ENCODE peak calls at places on chromosomes 1 and 21, in four cellular contexts. A is GM12878, O is K562, X is GM12891. M is an unnamed sample.

GRCh38 chr1:227058321-227058751 is 118.2 kb downstream of the COQ8A start:
- DNase-seq in A (no peak), O (no peak), X (no peak), M (no peak)

GRCh38 chr1:235130766-235131270 is 2.2 kb upstream of the TOMM20 start:
- DNase-seq in A (no peak), O (no peak), X (no peak), M (no peak)

GRCh38 chr1:63966016-63966415 is 192.2 kb downstream of the ROR1 start:
- DNase-seq in A (no peak), O (no peak), X (no peak), M (no peak)

GRCh38 chr21:36323032-36323431 is 3.0 kb downstream of the MORC3 start:
- DNase-seq in A (no peak), O (peak; percentile 61), X (no peak), M (no peak)

GRCh38 chr1:32199717-32200072 is 700 bp upstream of the CCDC28B start:
- DNase-seq in A (no peak), O (no peak), X (no peak), M (no peak)

GRCh38 chr1:17052038-17052437 is 1.8 kb downstream of the SDHB start:
- DNase-seq in A (no peak), O (no peak), X (no peak), M (no peak)

GRCh38 chr1:25631750-25632495 is 15.3 kb downstream of the MAN1C1 start:
- DNase-seq in A (no peak), O (no peak), X (no peak), M (no peak)

GRCh38 chr1:111197598-111198289 is 2.7 kb downstream of the DENND2D start:
- DNase-seq in A (no peak), O (peak; percentile 68), X (no peak), M (no peak)

GRCh38 chr1:184388671-184389292 is 2.0 kb downstream of the C1orf21 start:
- DNase-seq in A (no peak), O (no peak), X (no peak), M (no peak)

GRCh38 chr21:17371470-17371869 is 141.4 kb upstream of the CXADR start:
- DNase-seq in A (no peak), O (no peak), X (no peak), M (no peak)

GRCh38 chr1:241499910-241500309 is 19.6 kb downstream of the FH start:
- DNase-seq in A (no peak), O (peak; percentile 36), X (no peak), M (no peak)

GRCh38 chr1:168333562-168334256 is 53.0 kb downstream of the TBX19 start:
- DNase-seq in A (no peak), O (no peak), X (no peak), M (no peak)

GRCh38 chr1:225343618-225344017 is 84.2 kb downstream of the LBR start:
- DNase-seq in A (no peak), O (peak; percentile 28), X (no peak), M (no peak)

GRCh38 chr21:41371698-41372030 is 9.8 kb downstream of the MX2 start:
- DNase-seq in A (no peak), O (no peak), X (no peak), M (no peak)

GRCh38 chr1:247077234-247077633 is 1.4 kb downstream of the ZNF670 start:
- DNase-seq in A (no peak), O (peak; percentile 12), X (no peak), M (no peak)

GRCh38 chr1:73782901-73783300 is 415.1 kb downstream of the LRRIQ3 start:
- DNase-seq in A (no peak), O (no peak), X (no peak), M (no peak)

DNA sequence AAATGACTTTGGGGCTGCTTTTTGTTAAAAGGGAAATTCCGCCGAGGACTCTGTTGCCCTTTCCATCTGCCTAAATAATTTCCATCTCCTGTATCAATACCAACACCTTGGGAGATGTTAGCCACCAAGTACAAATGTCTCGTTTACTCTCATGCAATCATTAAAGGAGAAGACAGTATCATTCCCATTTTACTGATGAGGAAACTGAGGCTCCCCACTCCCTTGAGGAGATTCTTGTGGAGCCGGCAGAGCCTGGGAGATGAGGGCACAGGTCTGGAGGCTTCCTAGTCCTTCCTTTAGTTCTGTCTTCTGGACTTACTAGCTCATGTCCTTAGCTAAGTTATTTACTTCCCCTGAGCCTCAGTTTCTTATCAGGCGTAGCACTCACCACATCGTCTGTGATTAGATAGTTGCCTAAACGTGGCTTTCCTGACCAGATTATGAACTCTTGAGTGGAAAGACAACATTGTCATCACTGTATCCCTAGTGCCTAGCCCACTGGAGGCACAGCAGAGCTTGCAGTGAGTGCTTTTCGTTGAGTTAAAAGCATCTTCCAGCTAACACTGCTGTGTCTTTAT is 81.6 kb downstream of the ADSS2 start:
- DNase-seq in A (no peak), O (peak; percentile 78), X (no peak), M (no peak)
- TF ChIP-seq TAF1 in A (no peak), O (no peak), X (no peak), M (no peak)

GRCh38 chr1:54100500-54100899 is 47.1 kb downstream of the TCEANC2 start:
- DNase-seq in A (no peak), O (no peak), X (no peak), M (no peak)

GRCh38 chr1:54094001-54094729 is 40.8 kb downstream of the TCEANC2 start:
- DNase-seq in A (no peak), O (no peak), X (no peak), M (no peak)

GRCh38 chr1:54095543-54096286 is 42.3 kb downstream of the TCEANC2 start:
- DNase-seq in A (no peak), O (no peak), X (no peak), M (no peak)

GRCh38 chr1:54096491-54097235 is 43.3 kb downstream of the TCEANC2 start:
- DNase-seq in A (no peak), O (no peak), X (no peak), M (no peak)

DNA sequence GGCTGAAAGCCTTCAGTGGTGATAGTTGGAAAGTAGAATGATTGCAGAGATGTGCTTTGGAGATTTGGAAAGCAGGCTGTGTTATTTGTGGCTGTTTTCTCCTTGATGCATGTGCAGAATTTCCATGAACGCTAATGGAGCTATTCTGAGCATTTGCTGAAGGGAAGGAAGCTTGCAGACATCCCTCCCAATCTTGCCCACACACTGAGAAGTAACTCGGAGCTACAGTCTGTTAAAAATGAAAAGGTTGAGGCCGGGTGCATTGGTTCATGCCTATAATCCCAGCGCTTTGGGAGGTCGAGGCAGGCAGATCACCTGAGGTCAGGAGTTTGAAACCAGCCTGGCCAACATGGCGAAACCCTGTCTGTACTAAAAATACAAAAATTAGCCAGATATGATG is 45.8 kb downstream of the TCEANC2 start:
- DNase-seq in A (no peak), O (no peak), X (no peak), M (no peak)
- TF ChIP-seq TAF1 in A (no peak), O (no peak), X (no peak), M (no peak)

GRCh38 chr1:228346731-228347130 is 59.9 kb downstream of the TRIM11 start:
- DNase-seq in A (no peak), O (no peak), X (no peak), M (no peak)
- TF ChIP-seq TAF1 in A (no peak), O (no peak), X (no peak), M (no peak)

GRCh38 chr1:172967936-172968335 is 82.8 kb downstream of the TNFSF18 start:
- DNase-seq in A (no peak), O (no peak), X (no peak), M (no peak)
- TF ChIP-seq TAF1 in A (no peak), O (no peak), X (no peak), M (no peak)

GRCh38 chr1:210239295-210240155 is 6.9 kb downstream of the SERTAD4 start:
- DNase-seq in A (no peak), O (peak; percentile 26), X (no peak), M (no peak)
- TF ChIP-seq TAF1 in A (no peak), O (no peak), X (no peak), M (no peak)

DNA sequence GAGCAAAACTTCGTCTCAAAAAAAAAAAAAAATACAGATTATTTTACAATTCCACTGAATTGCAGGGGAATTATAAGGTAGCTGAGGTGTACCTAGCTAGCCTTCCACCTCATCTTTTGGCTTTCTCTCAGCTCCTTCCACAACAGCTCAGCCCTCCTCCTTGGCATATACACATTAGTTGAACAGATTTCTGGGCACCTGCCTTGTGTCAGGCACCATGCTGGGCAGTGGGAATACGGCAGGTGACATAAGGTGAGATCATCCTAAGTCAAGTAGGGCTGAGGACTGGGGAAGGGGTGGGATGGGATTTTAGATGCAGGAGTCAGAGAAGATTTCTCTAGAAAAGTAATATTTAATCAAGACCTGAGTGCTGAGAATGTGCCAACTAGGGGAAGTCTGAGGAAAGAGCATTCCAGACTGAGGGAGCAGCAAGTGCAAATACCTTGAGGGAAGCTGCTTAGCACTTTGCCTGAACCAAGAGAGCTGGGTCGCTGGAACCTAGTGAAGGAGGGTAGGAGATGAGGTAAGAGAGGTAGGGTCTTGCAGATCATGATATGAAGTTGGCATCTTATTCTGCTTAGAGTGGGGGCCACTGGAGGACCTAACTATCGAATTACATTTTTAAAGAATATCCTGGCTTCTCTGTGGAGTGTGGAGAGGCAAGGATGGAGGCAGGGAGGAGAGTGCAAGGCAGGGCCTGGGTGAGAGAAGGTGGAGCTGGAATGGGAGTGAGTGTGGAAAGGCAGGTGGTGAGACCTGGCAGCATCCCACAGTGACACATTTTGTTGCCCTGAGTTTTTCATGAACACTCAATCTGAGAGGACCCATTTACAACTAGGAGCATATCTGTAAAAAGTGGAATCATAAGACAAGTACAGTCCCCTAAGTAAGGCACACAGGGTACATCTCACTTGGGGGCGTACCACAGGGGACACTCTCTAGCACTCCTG is 28.2 kb downstream of the LAMC2 start:
- DNase-seq in A (no peak), O (no peak), X (no peak), M (no peak)
- TF ChIP-seq TAF1 in A (no peak), O (no peak), X (no peak), M (no peak)

GRCh38 chr1:156157506-156157905 is 4.1 kb downstream of the SEMA4A start:
- DNase-seq in A (peak; percentile 89), O (no peak), X (no peak), M (no peak)

GRCh38 chr1:156157974-156158373 is 4.6 kb downstream of the SEMA4A start:
- DNase-seq in A (no peak), O (no peak), X (no peak), M (no peak)

GRCh38 chr1:156153362-156153761 is at the start of gene SEMA4A:
- DNase-seq in A (no peak), O (no peak), X (no peak), M (no peak)

GRCh38 chr1:156154317-156154749 is 948 bp downstream of the SEMA4A start:
- DNase-seq in A (peak; percentile 81), O (no peak), X (peak; percentile 71), M (peak; percentile 86)

DNA sequence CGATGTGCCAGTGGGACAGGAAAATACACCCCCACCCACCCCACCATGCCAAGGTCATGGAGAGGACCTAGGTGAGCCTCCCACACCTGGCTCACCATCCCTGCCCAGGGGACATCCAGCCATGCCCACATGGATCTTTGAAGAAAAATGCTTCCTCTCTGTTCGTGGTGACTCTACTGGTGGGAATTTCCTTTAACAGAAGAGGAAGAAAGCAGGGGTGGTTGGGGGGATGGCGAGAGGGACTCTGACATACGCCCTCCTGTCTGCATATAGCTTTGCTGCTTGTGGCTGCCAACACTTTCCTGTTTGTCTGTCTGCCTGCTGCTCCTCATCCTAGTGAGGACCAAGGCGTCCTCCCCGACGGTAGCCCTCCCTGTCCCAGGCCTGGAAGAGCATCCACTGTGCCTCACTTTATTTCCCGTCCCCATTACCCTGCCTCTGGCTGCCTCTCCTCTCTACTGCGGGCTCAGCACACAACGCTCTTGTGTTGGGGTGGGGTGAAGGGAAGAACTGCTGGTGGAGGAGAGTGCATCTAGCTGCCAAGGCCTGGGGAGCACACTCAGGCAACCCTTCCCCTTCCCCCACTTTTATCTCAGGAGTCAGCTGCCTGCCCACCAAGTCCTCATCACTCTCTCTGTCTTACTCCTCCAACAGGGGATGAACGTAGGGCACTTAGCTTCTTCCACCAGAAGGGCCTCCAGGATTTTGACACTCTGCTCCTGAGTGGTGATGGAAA is 2.5 kb downstream of the SEMA4A start:
- DNase-seq in A (no peak), O (no peak), X (no peak), M (no peak)
- TF ChIP-seq TAF1 in A (no peak), O (no peak), X (no peak), M (no peak)

GRCh38 chr1:201508809-201509208 is 1.9 kb upstream of the CSRP1 start:
- DNase-seq in A (no peak), O (no peak), X (no peak), M (no peak)
- TF ChIP-seq TAF1 in A (no peak), O (no peak), X (no peak), M (no peak)